ENCODE peak calls at places on chromosomes 2 and 18, in seven cellular contexts. C, I, U, F, X, Y and G are unnamed samples.

GRCh38 chr2:65922794-65923193 is 490.4 kb upstream of the SPRED2 start:
- DNase-seq in C (peak), I (no peak), U (no peak), F (peak), X (no peak), Y (peak), G (no peak)

GRCh38 chr2:96506016-96506906 is 1.1 kb upstream of the NEURL3 start:
- DNase-seq in C (no peak), I (no peak), U (no peak), F (no peak), X (no peak), Y (no peak), G (no peak)

GRCh38 chr18:28178720-28179119 is 1.8 kb upstream of the CDH2 start:
- DNase-seq in C (no peak), I (no peak), U (peak), F (no peak), X (peak), Y (no peak), G (no peak)

GRCh38 chr2:3108105-3108504 is 269.5 kb downstream of the EIPR1 start:
- DNase-seq in C (peak), I (no peak), U (no peak), F (no peak), X (no peak), Y (no peak), G (no peak)

GRCh38 chr2:105875241-105875640 is 130.5 kb downstream of the NCK2 start:
- DNase-seq in C (no peak), I (no peak), U (no peak), F (no peak), X (no peak), Y (peak), G (no peak)

GRCh38 chr18:22667616-22668422 is 250.1 kb upstream of the CTAGE1 start:
- DNase-seq in C (no peak), I (peak), U (no peak), F (no peak), X (no peak), Y (peak), G (peak)

GRCh38 chr2:220811115-220811514 is 761.0 kb downstream of the EPHA4 start:
- DNase-seq in C (no peak), I (no peak), U (no peak), F (no peak), X (no peak), Y (no peak), G (no peak)

GRCh38 chr2:26574066-26574899 is 66.9 kb downstream of the CIB4 start:
- DNase-seq in C (peak), I (no peak), U (no peak), F (no peak), X (no peak), Y (no peak), G (no peak)

GRCh38 chr18:45628979-45629958 is 14.0 kb downstream of the SLC14A2 start:
- DNase-seq in C (no peak), I (no peak), U (peak), F (no peak), X (no peak), Y (peak), G (no peak)

GRCh38 chr18:48570313-48570712 is 31.5 kb downstream of the CTIF start:
- DNase-seq in C (no peak), I (no peak), U (no peak), F (no peak), X (no peak), Y (no peak), G (no peak)

GRCh38 chr18:45686892-45687611 is 36.9 kb upstream of the SLC14A1 start:
- DNase-seq in C (no peak), I (no peak), U (peak), F (no peak), X (no peak), Y (no peak), G (no peak)

GRCh38 chr2:42556351-42556890 is 12.0 kb upstream of the MTA3 start:
- DNase-seq in C (no peak), I (no peak), U (no peak), F (no peak), X (no peak), Y (no peak), G (no peak)
- TF ChIP-seq CTCF in C (no peak), I (no peak), U (no peak), F (no peak), X (no peak), Y (no peak), G (no peak)

DNA sequence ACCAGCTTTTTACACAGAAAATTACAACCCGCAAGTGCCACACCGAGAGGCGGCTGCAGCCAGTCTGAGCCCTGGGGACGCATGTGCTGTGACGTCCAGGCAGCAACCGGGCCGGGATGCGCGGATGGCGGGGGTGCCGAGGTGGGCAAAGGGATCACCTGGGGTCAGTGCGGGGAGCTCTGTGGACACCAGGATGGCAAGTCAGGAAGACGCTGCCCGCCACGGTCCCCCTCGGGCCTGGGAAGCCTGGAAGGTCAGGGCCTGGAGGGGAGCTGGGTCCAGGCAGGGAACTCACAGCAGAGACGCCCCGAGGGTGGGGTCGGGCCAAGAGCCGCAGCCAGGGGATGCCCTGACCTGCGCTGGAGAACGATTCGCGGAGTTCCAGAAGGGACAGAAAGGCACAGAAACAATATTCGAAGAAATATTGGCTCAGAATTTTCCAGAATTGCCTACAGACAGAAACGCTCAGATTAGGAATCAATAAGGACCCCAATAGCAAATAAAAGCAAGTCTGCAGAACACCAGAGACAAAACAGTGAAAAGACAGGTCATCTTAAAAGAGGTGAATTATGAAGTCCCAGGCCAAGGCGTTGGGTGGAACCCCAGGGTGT is 11.7 kb upstream of the KIF1A start:
- DNase-seq in C (no peak), I (no peak), U (peak), F (no peak), X (no peak), Y (no peak), G (no peak)
- H3K4me3 ChIP-seq in C (peak), I (peak), U (peak), F (peak), X (no peak), Y (peak), G (peak)

DNA sequence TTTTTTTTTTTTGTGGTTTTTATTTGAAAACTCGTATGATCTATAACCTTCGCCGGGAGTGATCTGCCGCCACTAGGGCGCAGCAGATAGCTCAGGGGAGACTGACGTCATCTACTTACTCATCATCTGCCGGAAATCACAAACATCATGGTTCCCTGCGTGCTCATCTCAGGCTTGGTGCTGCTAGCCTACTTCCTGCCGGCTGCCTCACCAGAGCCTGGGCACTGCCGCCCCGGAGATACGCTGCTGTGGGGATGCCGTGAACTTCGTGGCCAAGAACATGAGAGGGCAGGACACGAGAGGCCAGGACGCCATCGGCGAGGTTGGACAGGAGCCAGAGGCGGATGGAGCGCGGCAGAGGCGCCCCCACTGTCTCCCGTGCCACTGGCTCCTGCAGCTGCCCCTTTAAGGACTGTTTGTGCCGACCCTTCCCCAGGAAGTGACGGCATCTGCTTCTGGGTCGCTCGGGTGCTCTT is 68.8 kb downstream of the DOK6 start:
- DNase-seq in C (peak), I (no peak), U (peak), F (no peak), X (no peak), Y (peak), G (no peak)
- TF ChIP-seq CTCF in C (no peak), I (peak), U (peak), F (no peak), X (peak), Y (peak), G (no peak)

DNA sequence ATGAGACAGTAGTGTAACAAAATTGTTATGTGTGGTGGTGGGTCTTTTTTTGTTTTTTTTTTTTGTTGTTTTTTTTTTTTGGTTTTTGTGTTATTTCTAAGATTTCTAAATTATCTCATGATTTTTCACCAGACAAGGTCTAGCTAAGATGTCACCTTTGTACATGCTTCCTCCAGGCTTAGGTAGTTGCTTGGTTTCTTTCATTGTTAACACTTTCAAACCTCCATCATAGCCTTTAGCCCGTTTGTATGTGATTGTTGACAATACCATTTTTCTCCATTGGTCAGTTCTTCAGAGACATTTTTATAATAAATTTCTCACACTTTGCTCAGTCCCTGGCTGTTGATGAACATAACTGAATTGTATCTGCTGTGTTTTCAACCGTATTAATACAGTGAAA is 2.2 kb downstream of the RELCH start:
- DNase-seq in C (no peak), I (no peak), U (no peak), F (no peak), X (no peak), Y (no peak), G (no peak)
- H3K4me3 ChIP-seq in C (no peak), I (peak), U (peak), F (peak), X (peak), Y (peak), G (peak)

DNA sequence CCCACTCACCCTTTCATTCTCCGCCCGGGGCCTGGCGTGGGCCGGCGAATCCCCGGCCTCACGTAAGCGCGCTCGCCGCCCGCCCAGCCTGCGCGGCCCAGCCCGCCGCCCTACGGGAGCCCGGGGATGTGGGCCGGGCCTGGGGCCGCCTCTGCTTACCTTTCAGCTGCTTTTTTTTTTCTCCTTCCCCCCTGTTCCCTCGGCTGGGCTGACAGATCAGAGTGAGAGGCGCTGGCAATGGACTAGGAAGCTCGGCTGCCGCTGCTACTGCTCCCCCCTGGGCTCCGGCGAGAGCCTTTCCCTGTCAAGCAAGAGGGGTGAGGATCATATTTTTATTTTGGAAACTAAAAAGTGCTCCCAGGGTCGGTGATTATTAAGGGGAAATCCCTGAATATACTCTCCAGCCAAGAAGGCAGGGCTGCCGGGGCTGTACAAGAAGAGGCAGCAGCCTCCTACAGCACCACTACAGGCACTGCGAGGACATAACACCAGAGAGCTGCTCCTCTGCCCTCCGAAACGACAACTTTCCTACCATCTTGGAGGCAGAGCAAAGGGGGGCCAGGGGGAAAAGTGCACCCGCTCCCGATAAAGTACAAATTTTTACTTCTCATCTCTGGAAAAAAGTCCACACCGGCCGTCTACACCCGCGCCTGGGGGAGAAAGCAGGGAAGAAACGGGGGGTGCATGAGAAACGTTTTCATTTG is at the start of gene INO80D:
- DNase-seq in C (peak), I (peak), U (peak), F (peak), X (peak), Y (peak), G (no peak)
- TF ChIP-seq CTCF in C (peak), I (peak), U (peak), F (peak), X (peak), Y (peak), G (peak)

GRCh38 chr2:144389151-144389929 is 130.6 kb downstream of the ZEB2 start:
- DNase-seq in C (no peak), I (no peak), U (peak), F (no peak), X (peak), Y (no peak), G (no peak)

GRCh38 chr2:144390424-144391020 is 129.4 kb downstream of the ZEB2 start:
- DNase-seq in C (no peak), I (no peak), U (no peak), F (no peak), X (no peak), Y (no peak), G (no peak)

DNA sequence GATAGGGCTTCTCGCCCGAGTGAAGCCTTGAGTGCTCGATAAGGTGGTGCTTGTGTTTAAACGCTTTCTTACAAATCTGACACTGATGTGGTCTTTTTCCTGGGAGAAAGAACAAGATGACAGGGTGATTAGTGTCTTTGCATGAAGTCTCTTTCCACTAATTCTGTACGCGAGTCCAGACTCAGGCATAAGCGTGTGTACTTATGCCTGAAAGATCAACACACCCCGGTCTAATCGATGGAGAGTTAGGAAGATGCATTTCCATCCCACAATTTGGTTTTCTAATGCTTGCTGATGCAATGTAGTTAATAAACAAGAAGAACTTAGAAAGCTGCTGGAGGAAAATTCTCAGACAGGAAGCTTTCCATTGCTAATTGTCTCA is 130.0 kb downstream of the ZEB2 start:
- DNase-seq in C (no peak), I (no peak), U (no peak), F (no peak), X (no peak), Y (no peak), G (no peak)
- H3K4me3 ChIP-seq in C (no peak), I (no peak), U (no peak), F (no peak), X (no peak), Y (no peak), G (no peak)

GRCh38 chr18:58493070-58493469 is 135.8 kb downstream of the ALPK2 start:
- DNase-seq in C (no peak), I (no peak), U (no peak), F (no peak), X (no peak), Y (no peak), G (no peak)
- TF ChIP-seq CTCF in C (no peak), I (no peak), U (no peak), F (no peak), X (no peak), Y (no peak), G (no peak)

DNA sequence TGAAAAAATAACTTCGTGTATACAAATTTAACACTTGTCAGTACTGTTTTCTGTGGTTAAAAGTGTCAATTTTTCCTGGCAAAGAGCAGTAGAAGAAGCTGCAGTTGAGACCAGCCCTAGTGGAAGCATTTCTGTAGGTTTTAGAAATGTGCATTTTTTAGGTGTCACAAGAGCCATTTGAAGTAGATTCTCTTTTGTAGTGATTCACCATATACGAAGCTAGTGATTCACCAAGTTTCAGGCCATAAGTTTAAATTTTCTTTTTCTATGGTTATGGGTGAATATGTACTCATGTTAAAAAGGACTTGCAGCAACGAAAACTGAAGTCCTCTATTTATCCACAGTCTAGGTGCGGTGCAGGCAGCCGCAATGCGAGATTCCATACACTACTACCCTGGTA is 4.2 kb downstream of the NABP1 start:
- DNase-seq in C (no peak), I (no peak), U (no peak), F (no peak), X (no peak), Y (peak), G (no peak)
- H3K4me3 ChIP-seq in C (no peak), I (peak), U (no peak), F (no peak), X (no peak), Y (peak), G (peak)